ENCODE peak calls at places on chromosomes 5 and 9, in eight cellular contexts. S, C, N, K, I, Y, V and X are unnamed samples. For H3K4me1, the result is how much of the 10 kb centered on the place peaks cover.

GRCh38 chr5:101679816-101680215 is 616.3 kb downstream of the SLCO4C1 start:
- DNase-seq in V (no peak), N (no peak), C (no peak), S (no peak), I (no peak), K (no peak), Y (no peak), X (no peak)

GRCh38 chr5:61767231-61768080 is 435.4 kb downstream of the ZSWIM6 start:
- DNase-seq in N (no peak), I (no peak), S (no peak), V (no peak), Y (no peak), C (no peak), K (peak), X (no peak)

GRCh38 chr5:5675511-5675910 is 253.0 kb downstream of the ICE1 start:
- DNase-seq in V (no peak), I (no peak), S (no peak), Y (no peak), C (no peak), K (peak), N (no peak), X (no peak)

GRCh38 chr5:95861221-95861857 is 38.8 kb upstream of the GLRX start:
- DNase-seq in N (peak), S (peak), I (no peak), Y (no peak), V (peak), C (peak), K (no peak), X (peak)

GRCh38 chr5:132445930-132446329 is 44.6 kb downstream of the IRF1 start:
- DNase-seq in C (no peak), V (no peak), K (no peak), N (no peak), S (no peak), I (no peak), Y (no peak), X (no peak)

GRCh38 chr5:189976-190365 is 1.3 kb upstream of the LRRC14B start:
- DNase-seq in N (no peak), C (no peak), K (no peak), S (peak), V (no peak), Y (no peak), I (peak), X (no peak)

GRCh38 chr5:56543431-56544385 is 271.6 kb upstream of the MAP3K1 start:
- DNase-seq in V (no peak), N (peak), S (no peak), K (no peak), C (no peak), Y (no peak), I (no peak), X (no peak)

GRCh38 chr5:135497971-135498661 is 37.6 kb downstream of the NEUROG1 start:
- DNase-seq in Y (no peak), C (no peak), N (no peak), S (no peak), K (no peak), V (no peak), I (no peak), X (peak)

GRCh38 chr5:8756498-8757084 is 789.3 kb downstream of the SEMA5A start:
- DNase-seq in S (no peak), C (peak), N (peak), K (peak), I (no peak), V (peak), Y (peak), X (no peak)

GRCh38 chr5:110209401-110209800 is 517.1 kb downstream of the TMEM232 start:
- DNase-seq in I (no peak), V (no peak), K (no peak), Y (no peak), C (no peak), N (no peak), S (no peak), X (no peak)

GRCh38 chr9:109329274-109330258 is 8.7 kb upstream of the EPB41L4B start:
- DNase-seq in S (peak), Y (peak), I (no peak), C (no peak), K (no peak), V (peak), N (no peak), X (no peak)

GRCh38 chr5:132142459-132142858 is 68.9 kb downstream of the CSF2 start:
- DNase-seq in V (no peak), I (no peak), K (no peak), C (no peak), N (no peak), S (no peak), Y (no peak), X (no peak)

GRCh38 chr9:36867672-36868471 is 166.2 kb downstream of the PAX5 start:
- DNase-seq in S (peak), Y (no peak), K (no peak), V (no peak), N (no peak), I (peak), C (no peak), X (no peak)

GRCh38 chr9:88179080-88179521 is 40.8 kb upstream of the SPATA31C2 start:
- DNase-seq in I (peak), Y (no peak), N (no peak), K (no peak), C (no peak), S (no peak), V (no peak), X (no peak)

GRCh38 chr5:76716456-76717157 is 681 bp downstream of the F2R start:
- DNase-seq in K (no peak), Y (peak), N (no peak), S (no peak), C (peak), I (peak), V (no peak), X (no peak)

GRCh38 chr9:94553029-94553938 is 1.6 kb upstream of the PCAT7 start:
- DNase-seq in I (no peak), S (no peak), V (no peak), K (no peak), C (no peak), N (no peak), Y (peak), X (no peak)

GRCh38 chr9:89496645-89497044 is 1.3 kb downstream of the SEMA4D start:
- DNase-seq in I (peak), N (no peak), Y (no peak), V (no peak), S (no peak), C (no peak), K (no peak), X (no peak)

GRCh38 chr5:150164640-150165039 is 1.9 kb upstream of the CDX1 start:
- DNase-seq in C (no peak), S (peak), V (no peak), N (no peak), I (no peak), Y (no peak), K (no peak), X (no peak)

GRCh38 chr5:106376522-106376921 is 1294.2 kb downstream of the EFNA5 start:
- DNase-seq in V (no peak), Y (no peak), C (no peak), K (no peak), I (no peak), S (no peak), N (no peak), X (no peak)

GRCh38 chr5:115490601-115491000 is 54.0 kb downstream of the FEM1C start:
- DNase-seq in C (no peak), K (no peak), N (no peak), Y (peak), V (no peak), I (no peak), S (no peak), X (no peak)

GRCh38 chr9:34559616-34560546 is 29.6 kb downstream of the CNTFR start:
- DNase-seq in I (no peak), C (peak), K (no peak), Y (no peak), V (no peak), S (no peak), N (no peak), X (no peak)

GRCh38 chr5:154384480-154385235 is 61.1 kb upstream of the SAP30L start:
- DNase-seq in C (no peak), V (no peak), Y (no peak), K (no peak), I (peak), S (no peak), N (no peak), X (no peak)

GRCh38 chr9:6842584-6842947 is 84.8 kb downstream of the KDM4C start:
- DNase-seq in C (peak), I (no peak), K (no peak), V (no peak), N (no peak), Y (no peak), S (no peak), X (no peak)

GRCh38 chr5:16520806-16521205 is 55.2 kb upstream of the ZNF622 start:
- DNase-seq in I (no peak), N (no peak), V (no peak), Y (no peak), K (no peak), C (no peak), S (no peak), X (no peak)

GRCh38 chr5:30194595-30194994 is 998.9 kb upstream of the CDH6 start:
- DNase-seq in S (no peak), C (no peak), Y (no peak), V (no peak), I (no peak), K (no peak), N (no peak), X (no peak)

GRCh38 chr5:373710-374602 is 52.4 kb downstream of the AHRR start:
- DNase-seq in I (peak), Y (peak), K (peak), N (no peak), V (peak), C (peak), S (no peak), X (peak)

GRCh38 chr5:58133631-58134296 is 326.1 kb downstream of the PLK2 start:
- DNase-seq in K (no peak), I (no peak), S (no peak), N (no peak), V (no peak), Y (no peak), C (peak), X (no peak)

GRCh38 chr5:169162407-169162806 is 138.5 kb downstream of the SLIT3 start:
- DNase-seq in S (no peak), C (peak), V (no peak), I (no peak), Y (no peak), K (no peak), N (no peak), X (no peak)

GRCh38 chr9:119375892-119376291 is 6.7 kb upstream of the BRINP1 start:
- DNase-seq in K (peak), C (no peak), S (no peak), I (no peak), Y (peak), V (no peak), N (no peak), X (no peak)

GRCh38 chr9:1916676-1917075 is 98.5 kb upstream of the SMARCA2 start:
- DNase-seq in V (no peak), N (no peak), Y (no peak), S (no peak), K (no peak), C (no peak), I (no peak), X (no peak)

GRCh38 chr5:14659821-14660607 is 4.5 kb upstream of the OTULIN start:
- DNase-seq in C (no peak), I (no peak), K (no peak), V (peak), Y (no peak), S (no peak), N (no peak), X (no peak)

GRCh38 chr5:153711755-153712154 is 221.3 kb downstream of the GRIA1 start:
- DNase-seq in N (no peak), C (peak), K (no peak), Y (no peak), V (no peak), S (no peak), I (no peak), X (no peak)

DNA sequence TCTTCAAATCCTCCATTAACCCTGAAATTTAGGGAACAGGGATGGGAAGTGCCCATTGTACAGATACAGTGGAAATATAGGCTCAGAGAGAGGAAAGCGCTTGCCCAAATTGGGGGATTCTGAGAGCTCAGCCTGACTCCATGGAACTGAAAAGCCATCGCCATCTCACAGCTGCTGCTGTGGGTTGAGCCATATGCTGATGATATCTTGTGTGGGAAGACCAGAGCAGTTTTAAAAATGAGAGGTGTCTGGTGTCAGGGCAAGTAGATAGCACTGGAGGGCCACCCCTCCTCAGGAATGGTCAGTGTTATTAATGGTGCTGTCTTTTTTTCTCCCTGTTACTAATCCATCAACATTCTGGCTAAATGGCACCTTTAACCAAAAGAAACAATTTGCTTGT is 50.9 kb upstream of the C5orf58 start:
- DNase-seq in K (no peak), C (no peak), V (no peak), N (no peak), S (no peak), I (no peak), Y (no peak), X (no peak)
- TF ChIP-seq POLR2AphosphoS5 in K (no peak), C (no peak), V (no peak), N (no peak), S (no peak), I (no peak), Y (no peak), X (no peak)

GRCh38 chr9:35675732-35676392 is 2.1 kb downstream of the CA9 start:
- DNase-seq in S (no peak), I (peak), Y (peak), C (peak), K (no peak), N (no peak), V (no peak), X (no peak)

GRCh38 chr9:35673132-35673997 is at the start of gene CA9:
- DNase-seq in S (peak), I (no peak), K (no peak), C (no peak), Y (no peak), N (no peak), V (no peak), X (no peak)

GRCh38 chr9:35679091-35679490 is 5.4 kb downstream of the CA9 start:
- DNase-seq in Y (no peak), S (no peak), I (peak), V (no peak), N (no peak), C (no peak), K (no peak), X (no peak)

GRCh38 chr9:35673998-35674361 is 252 bp downstream of the CA9 start:
- DNase-seq in N (no peak), Y (no peak), C (no peak), K (no peak), I (no peak), S (no peak), V (no peak), X (no peak)

DNA sequence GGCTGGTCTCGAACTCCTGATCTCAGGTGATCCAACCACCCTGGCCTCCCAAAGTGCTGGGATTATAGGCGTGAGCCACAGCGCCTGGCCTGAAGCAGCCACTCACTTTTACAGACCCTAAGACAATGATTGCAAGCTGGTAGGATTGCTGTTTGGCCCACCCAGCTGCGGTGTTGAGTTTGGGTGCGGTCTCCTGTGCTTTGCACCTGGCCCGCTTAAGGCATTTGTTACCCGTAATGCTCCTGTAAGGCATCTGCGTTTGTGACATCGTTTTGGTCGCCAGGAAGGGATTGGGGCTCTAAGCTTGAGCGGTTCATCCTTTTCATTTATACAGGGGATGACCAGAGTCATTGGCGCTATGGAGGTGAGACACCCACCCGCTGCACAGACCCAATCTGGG is 1.5 kb downstream of the CA9 start:
- DNase-seq in Y (peak), V (no peak), N (no peak), K (no peak), I (no peak), S (no peak), C (no peak), X (no peak)
- H3K4me1 ChIP-seq in Y (under half), V (under half), N (under half), K (under half), I (under half), S (under half), C (under half), X (under half)

DNA sequence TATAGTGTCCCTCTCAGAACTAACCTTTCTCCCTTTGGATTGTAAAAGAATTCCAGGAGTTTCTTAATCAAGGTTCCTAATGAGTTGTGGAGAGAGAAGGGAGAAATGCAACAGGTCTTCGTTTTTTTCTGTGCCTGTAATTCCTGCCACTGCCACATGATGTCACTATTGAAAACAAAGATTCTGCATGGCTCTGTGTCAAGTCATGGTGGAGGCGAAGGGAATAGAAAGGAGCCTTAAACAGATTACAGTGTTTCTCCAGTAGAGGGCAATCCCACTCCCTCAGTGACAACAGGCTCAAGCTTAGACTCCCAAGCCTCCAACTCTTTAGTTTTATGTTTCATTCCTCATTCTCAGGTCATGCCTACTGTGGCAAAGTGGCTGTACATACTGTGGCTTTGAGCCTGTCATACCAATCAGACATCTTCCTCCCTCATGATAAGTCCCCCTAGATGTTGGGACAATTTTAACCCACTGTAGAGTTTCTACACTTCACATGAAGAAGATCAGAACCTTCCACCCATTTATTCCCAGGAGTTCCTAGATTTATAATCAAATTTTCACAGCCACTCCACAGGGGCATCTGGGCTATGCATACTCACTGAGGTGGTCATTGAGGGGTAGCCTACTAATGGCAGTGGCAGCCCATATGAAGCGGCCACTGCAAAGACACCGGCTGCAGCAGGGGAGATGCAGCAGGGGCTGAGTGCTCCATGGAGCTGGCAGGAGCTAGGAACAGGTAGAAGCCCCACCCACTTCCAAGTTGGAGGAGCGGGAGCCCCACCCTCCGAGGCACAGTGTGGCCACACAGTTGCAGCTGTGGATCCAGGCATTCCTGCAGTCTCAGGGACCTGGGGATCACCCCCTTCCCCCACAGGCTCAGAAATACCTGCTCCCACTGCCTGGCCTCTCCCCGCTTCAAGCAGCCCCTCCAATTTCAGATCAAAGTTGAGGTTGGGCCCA is 97.4 kb upstream of the TRIM32 start:
- DNase-seq in N (no peak), V (no peak), C (peak), K (no peak), S (no peak), I (no peak), Y (peak), X (no peak)
- TF ChIP-seq CTCF in N (peak), V (no peak), C (peak), K (peak), S (peak), I (peak), Y (peak), X (peak)

GRCh38 chr5:147801461-147801860 is 18.9 kb upstream of the JAKMIP2 start:
- DNase-seq in K (no peak), N (no peak), C (no peak), Y (no peak), S (no peak), I (no peak), V (no peak), X (no peak)

GRCh38 chr5:147809830-147810666 is 21.4 kb downstream of the SPINK1 start:
- DNase-seq in N (no peak), I (no peak), V (no peak), C (no peak), Y (no peak), K (no peak), S (no peak), X (no peak)

GRCh38 chr5:147803941-147804717 is 21.6 kb upstream of the JAKMIP2 start:
- DNase-seq in Y (peak), K (no peak), S (no peak), I (no peak), N (no peak), C (no peak), V (no peak), X (no peak)

GRCh38 chr5:147805030-147805454 is 22.5 kb upstream of the JAKMIP2 start:
- DNase-seq in S (no peak), K (no peak), V (no peak), Y (no peak), N (no peak), I (peak), C (no peak), X (no peak)
- TF ChIP-seq POLR2AphosphoS5 in S (peak), K (no peak), V (no peak), Y (no peak), N (no peak), I (no peak), C (no peak), X (no peak)

DNA sequence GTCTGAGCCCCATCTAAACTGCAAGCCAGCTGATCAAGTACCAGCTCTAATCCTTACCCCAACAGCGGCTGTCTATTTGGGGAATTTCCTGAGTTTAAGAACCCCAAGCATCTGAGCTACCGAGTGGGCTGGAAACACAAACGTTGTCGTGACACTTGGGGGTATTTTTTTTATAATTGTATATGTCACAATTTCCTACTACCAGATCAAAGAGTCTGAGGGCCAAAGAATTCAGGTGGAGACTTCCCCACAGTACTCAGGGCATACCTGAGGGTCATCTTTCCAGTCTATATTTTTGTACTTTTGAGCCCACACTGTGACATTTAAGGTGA is 42.8 kb downstream of the PTTG1 start:
- DNase-seq in S (no peak), C (no peak), N (no peak), K (no peak), I (no peak), Y (no peak), V (no peak), X (no peak)
- H3K4me1 ChIP-seq in S (under half), C (under half), N (under half), K (under half), I (under half), Y (under half), V (under half), X (under half)

DNA sequence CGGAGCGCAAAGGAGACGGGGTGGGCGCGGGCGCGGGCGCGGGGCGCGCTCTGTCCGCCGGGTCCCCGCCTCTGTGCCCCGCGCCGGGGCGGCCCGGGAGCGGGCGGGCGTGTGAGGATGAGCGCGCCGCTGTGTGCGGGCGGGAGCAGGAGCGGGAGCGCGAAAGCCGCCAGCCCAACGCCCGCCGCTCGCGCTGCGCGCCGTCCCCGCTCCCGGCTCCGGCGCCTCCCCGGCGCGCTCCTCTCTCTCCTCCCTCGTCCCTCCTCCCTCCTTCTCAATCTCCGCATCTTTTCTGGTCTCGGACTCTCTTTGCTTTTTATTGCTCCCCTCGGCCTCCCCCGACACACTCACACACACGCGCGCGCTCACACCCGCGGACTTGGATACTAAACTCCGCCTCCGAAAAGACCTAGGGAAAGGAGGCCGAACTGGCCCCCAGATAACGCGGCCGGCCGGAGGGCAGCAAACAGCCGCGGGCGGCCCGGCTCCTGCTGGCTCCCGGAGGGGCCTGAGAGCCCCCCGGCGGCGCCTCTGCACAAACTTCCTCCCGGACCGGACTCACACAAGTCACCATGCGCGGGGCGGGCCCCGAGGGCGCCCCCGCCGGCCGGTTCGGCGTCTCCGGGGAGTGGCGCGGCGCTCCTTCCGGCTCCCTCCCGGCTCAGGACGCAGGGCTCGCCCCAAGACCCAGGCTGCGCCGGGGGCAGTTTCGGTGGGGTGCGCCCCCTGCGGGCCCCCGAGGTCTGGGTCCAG is at the start of gene FIBCD1:
- DNase-seq in V (no peak), C (peak), I (no peak), S (no peak), N (no peak), K (no peak), Y (peak), X (no peak)
- TF ChIP-seq CTCF in V (peak), C (peak), I (no peak), S (no peak), N (peak), K (peak), Y (peak), X (no peak)